ENCODE peak calls at places on chromosomes 11 and 22, in seven cellular contexts. Y, L, V, D, O, C and A are unnamed samples.

GRCh38 chr11:15106201-15106965 is 8.3 kb upstream of the INSC start:
- DNase-seq in L (no peak), V (no peak), Y (no peak), D (peak), C (peak), O (peak), A (no peak)

GRCh38 chr22:49914256-49914655 is 4.0 kb downstream of the ALG12 start:
- DNase-seq in L (no peak), O (no peak), V (no peak), C (no peak), D (no peak), Y (no peak), A (no peak)

GRCh38 chr11:13784848-13785247 is 116.4 kb downstream of the FAR1 start:
- DNase-seq in C (no peak), O (no peak), L (no peak), V (no peak), Y (no peak), D (no peak), A (no peak)

GRCh38 chr11:56700919-56701485 is 2.1 kb downstream of the OR9G1 start:
- DNase-seq in C (no peak), O (no peak), V (no peak), L (no peak), D (no peak), Y (no peak), A (no peak)

GRCh38 chr11:69542314-69543168 is 61.1 kb downstream of the LINC01488 start:
- DNase-seq in L (no peak), C (no peak), O (no peak), Y (no peak), D (peak), V (no peak), A (no peak)

GRCh38 chr22:49922484-49922883 is 4.0 kb downstream of the CRELD2 start:
- DNase-seq in D (no peak), L (no peak), V (no peak), Y (no peak), O (no peak), C (no peak), A (no peak)

GRCh38 chr11:15764948-15765347 is 591.4 kb downstream of the SOX6 start:
- DNase-seq in V (no peak), Y (no peak), O (no peak), L (no peak), D (no peak), C (peak), A (no peak)

GRCh38 chr11:43518407-43519165 is 159.9 kb downstream of the TTC17 start:
- DNase-seq in L (no peak), C (no peak), D (peak), Y (no peak), V (no peak), O (no peak), A (no peak)

GRCh38 chr11:14422052-14422813 is 63.2 kb upstream of the RRAS2 start:
- DNase-seq in L (peak), D (peak), Y (peak), O (peak), V (peak), C (peak), A (no peak)

GRCh38 chr11:69892986-69893555 is 73.9 kb upstream of the FGF3 start:
- DNase-seq in C (peak), O (no peak), Y (no peak), V (no peak), L (no peak), D (no peak), A (peak)

GRCh38 chr11:46669606-46670243 is 30.7 kb downstream of the ARHGAP1 start:
- DNase-seq in C (no peak), Y (no peak), D (no peak), V (no peak), O (no peak), L (no peak), A (no peak)

GRCh38 chr11:65418681-65419459 is 3.7 kb upstream of the NEAT1 start:
- DNase-seq in L (peak), D (peak), Y (peak), O (peak), C (peak), V (peak), A (peak)

GRCh38 chr11:12506502-12506921 is 129.1 kb downstream of the PARVA start:
- DNase-seq in O (no peak), L (no peak), V (no peak), D (peak), C (no peak), Y (peak), A (no peak)

GRCh38 chr11:61890536-61891330 is 612 bp downstream of the FADS3 start:
- DNase-seq in O (peak), D (peak), Y (peak), V (peak), L (peak), C (peak), A (no peak)

GRCh38 chr11:64715756-64716470 is 7.1 kb downstream of the NRXN2 start:
- DNase-seq in C (no peak), O (no peak), Y (peak), L (no peak), D (no peak), V (no peak), A (no peak)

GRCh38 chr11:95968585-95968984 is 44.7 kb upstream of the MTMR2 start:
- DNase-seq in Y (no peak), O (no peak), L (no peak), V (no peak), D (peak), C (no peak), A (no peak)

GRCh38 chr22:19665784-19666662 is 48.3 kb upstream of the SEPTIN5 start:
- DNase-seq in O (no peak), D (no peak), L (no peak), V (no peak), Y (no peak), C (peak), A (no peak)